ENCODE peak calls at places on chromosomes 1 and 21, in four cellular contexts. H, V, S and J are unnamed samples.

GRCh38 chr1:2300004-2300771 is 72.1 kb downstream of the SKI start:
- DNase-seq in S (no peak), V (no peak), H (no peak), J (peak; percentile 71)

GRCh38 chr1:178495158-178495557 is 1.6 kb downstream of the CLEC20A start:
- DNase-seq in H (no peak), V (no peak), S (no peak), J (no peak)

GRCh38 chr1:83606416-83606955 is 392.4 kb downstream of the TTLL7 start:
- DNase-seq in V (no peak), H (no peak), S (no peak), J (no peak)

GRCh38 chr21:42424848-42425602 is 21.3 kb downstream of the UBASH3A start:
- DNase-seq in V (no peak), S (no peak), H (no peak), J (no peak)

GRCh38 chr21:32741336-32741735 is 13.5 kb upstream of the SYNJ1 start:
- DNase-seq in H (no peak), S (no peak), V (no peak), J (no peak)

GRCh38 chr1:225817611-225818061 is 7.7 kb downstream of the EPHX1 start:
- DNase-seq in S (peak; percentile 59), V (peak; percentile 63), H (no peak), J (no peak)

GRCh38 chr1:160127865-160128523 is 12.4 kb downstream of the ATP1A2 start:
- DNase-seq in S (peak; percentile 44), H (no peak), V (peak; percentile 12), J (no peak)

GRCh38 chr1:33078030-33078591 is 2.8 kb upstream of the AZIN2 start:
- DNase-seq in S (no peak), H (no peak), V (no peak), J (no peak)

GRCh38 chr1:5780324-5780716 is 211.9 kb downstream of the NPHP4 start:
- DNase-seq in S (no peak), H (no peak), V (no peak), J (no peak)

GRCh38 chr1:41695118-41695517 is 210.6 kb upstream of the EDN2 start:
- DNase-seq in H (no peak), S (no peak), V (no peak), J (no peak)

GRCh38 chr1:118151312-118151937 is 33.6 kb downstream of the SPAG17 start:
- DNase-seq in V (peak; percentile 23), S (peak; percentile 32), H (peak; percentile 45), J (peak; percentile 8)

GRCh38 chr1:31380181-31380580 is 7.3 kb upstream of the FABP3 start:
- DNase-seq in S (no peak), H (no peak), V (no peak), J (no peak)

GRCh38 chr1:68361511-68361910 is 88.2 kb downstream of the RPE65 start:
- DNase-seq in H (no peak), S (no peak), V (no peak), J (no peak)

GRCh38 chr1:218402771-218403110 is 57.6 kb downstream of the TGFB2 start:
- DNase-seq in H (no peak), V (peak; percentile 7), S (no peak), J (no peak)

GRCh38 chr1:230807551-230808267 is 60.5 kb downstream of the CAPN9 start:
- DNase-seq in S (no peak), H (no peak), V (no peak), J (no peak)

GRCh38 chr1:111139234-111139955 is 498 bp downstream of the DRAM2 start:
- DNase-seq in H (peak; percentile 69), S (peak; percentile 69), V (peak; percentile 44), J (peak; percentile 60)

GRCh38 chr1:33163621-33164071 is 18.2 kb downstream of the TRIM62 start:
- DNase-seq in V (no peak), S (no peak), H (peak; percentile 53), J (no peak)

GRCh38 chr1:222792744-222793143 is 22.1 kb upstream of the DISP1 start:
- DNase-seq in V (no peak), S (peak; percentile 38), H (peak; percentile 45), J (no peak)

GRCh38 chr1:213244664-213245091 is 193.6 kb downstream of the RPS6KC1 start:
- DNase-seq in S (peak; percentile 58), V (peak; percentile 73), H (peak; percentile 55), J (no peak)
- TF ChIP-seq FOXK2 in S (no peak), V (no peak), H (no peak), J (no peak)

DNA sequence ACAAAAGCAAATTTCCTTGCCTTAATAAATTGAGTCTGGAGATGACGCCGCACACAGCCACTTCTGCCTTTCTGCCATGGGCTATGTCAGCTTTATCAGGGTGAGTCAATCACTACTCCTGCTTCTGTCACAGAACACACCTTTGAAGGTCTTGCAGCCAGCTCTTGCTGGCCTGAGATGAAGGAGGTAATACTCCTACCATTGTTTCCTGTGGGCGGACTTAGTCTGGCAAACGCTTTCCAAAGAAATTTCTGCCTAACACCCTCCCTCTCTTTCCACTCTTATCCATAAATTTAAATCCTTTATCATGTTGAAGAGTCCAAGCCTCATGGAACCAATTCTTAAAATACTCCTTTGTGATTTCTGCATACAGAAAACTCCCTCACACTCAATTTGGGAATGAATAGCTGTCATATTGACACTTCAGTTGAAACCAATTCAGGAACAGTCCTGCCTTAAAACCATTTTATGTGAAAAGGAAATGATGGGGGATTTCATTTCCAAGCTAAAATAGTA is 633.1 kb upstream of the CHRM3 start:
- DNase-seq in V (no peak), S (no peak), H (no peak), J (no peak)
- TF ChIP-seq FOXK2 in V (no peak), S (no peak), H (no peak), J (no peak)

DNA sequence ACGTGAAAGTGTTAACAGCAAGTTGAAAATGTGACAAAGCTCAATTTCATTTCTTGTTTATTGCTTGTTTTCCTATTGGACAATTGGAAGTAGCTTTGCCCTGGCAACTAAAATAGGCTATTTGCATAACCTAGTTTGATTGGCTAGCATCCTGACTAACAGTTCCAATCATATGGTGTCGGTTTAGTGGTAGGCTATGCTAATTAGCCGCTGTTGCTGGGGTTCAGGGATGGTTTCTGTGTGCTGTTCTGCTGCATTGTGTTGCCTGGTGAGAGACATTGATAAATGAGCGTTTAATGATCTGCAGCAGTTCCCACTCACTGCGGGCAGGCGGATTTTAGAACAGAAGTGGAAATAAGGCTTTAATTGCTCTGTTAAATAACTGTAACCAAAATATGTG is 68.5 kb downstream of the DYRK1A start:
- DNase-seq in S (peak; percentile 94), H (peak; percentile 92), V (no peak), J (no peak)
- TF ChIP-seq FOXK2 in S (peak; percentile 82), H (peak; percentile 71), V (no peak), J (no peak)

GRCh38 chr1:16189003-16189402 is 23.4 kb downstream of the ARHGEF19 start:
- DNase-seq in H (no peak), V (no peak), S (no peak), J (no peak)
- TF ChIP-seq FOXK2 in H (no peak), V (no peak), S (no peak), J (no peak)

GRCh38 chr1:64172458-64172983 is 30.9 kb upstream of the UBE2U start:
- DNase-seq in S (no peak), H (peak; percentile 50), V (peak; percentile 25), J (no peak)
- TF ChIP-seq FOXK2 in S (no peak), H (no peak), V (no peak), J (no peak)

GRCh38 chr1:227779651-227780050 is 35.8 kb upstream of the PRSS38 start:
- DNase-seq in V (no peak), S (no peak), H (no peak), J (no peak)
- TF ChIP-seq FOXK2 in V (no peak), S (no peak), H (no peak), J (no peak)

DNA sequence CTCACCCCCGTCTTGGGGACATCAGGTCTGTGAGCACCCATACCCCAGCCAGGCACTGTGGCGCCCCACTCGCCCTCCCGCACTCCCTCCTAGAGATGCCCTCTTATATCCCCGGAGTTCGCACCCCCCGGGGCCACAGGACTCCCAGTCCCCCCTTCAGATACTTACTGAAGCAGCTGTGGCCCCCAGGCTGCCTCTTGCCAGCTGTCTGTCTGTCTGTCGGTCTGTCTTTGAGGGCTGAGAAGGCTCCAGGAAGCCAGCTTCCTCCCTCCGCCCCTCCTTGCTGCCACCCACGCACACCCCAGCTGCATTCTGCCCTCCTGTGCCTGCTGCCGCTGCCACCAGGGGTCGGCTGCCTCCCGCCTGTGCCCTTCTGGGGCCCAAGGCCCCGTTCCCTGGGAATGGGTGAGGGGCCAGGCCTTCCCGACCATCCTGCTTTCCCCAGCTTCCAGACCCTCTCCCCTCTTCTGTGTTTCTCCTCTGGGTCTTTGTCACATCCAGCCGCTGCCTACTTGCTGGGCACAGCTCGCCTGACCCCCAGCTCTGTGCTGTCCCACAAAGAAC is at the start of gene PTPN7:
- DNase-seq in V (no peak), S (peak; percentile 69), H (no peak), J (peak; percentile 48)
- TF ChIP-seq FOXK2 in V (no peak), S (no peak), H (no peak), J (no peak)

DNA sequence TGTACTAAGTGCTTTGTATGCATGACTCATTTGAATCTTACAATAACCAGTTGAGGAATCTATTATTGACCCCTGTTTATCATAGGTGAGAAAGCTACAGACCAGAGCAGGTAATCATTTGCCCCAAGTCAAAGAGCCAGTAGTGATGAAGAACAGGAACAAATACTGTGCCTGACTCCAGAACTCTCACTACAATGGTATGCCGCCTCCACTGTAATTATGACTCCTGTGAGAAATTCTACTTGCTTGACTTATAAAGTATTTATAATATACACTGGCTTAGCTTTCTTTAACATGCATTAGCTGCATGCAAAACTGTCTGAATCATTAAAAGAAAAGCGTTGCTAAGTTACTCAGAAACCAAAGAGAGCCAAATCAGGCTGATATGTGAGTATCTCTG is 92.6 kb downstream of the ZNF281 start:
- DNase-seq in H (no peak), S (no peak), V (no peak), J (no peak)
- TF ChIP-seq FOXK2 in H (no peak), S (no peak), V (no peak), J (no peak)

GRCh38 chr1:77686784-77687518 is 4.5 kb upstream of the ZZZ3 start:
- DNase-seq in S (no peak), H (no peak), V (no peak), J (no peak)

GRCh38 chr1:77680173-77680572 is 2.3 kb downstream of the ZZZ3 start:
- DNase-seq in H (no peak), S (no peak), V (no peak), J (no peak)

GRCh38 chr1:77682442-77683141 is at the start of gene ZZZ3:
- DNase-seq in S (peak; percentile 94), H (peak; percentile 93), V (peak; percentile 91), J (peak; percentile 91)

GRCh38 chr1:77683836-77684148 is 1.3 kb upstream of the ZZZ3 start:
- DNase-seq in H (no peak), V (no peak), S (no peak), J (no peak)

GRCh38 chr1:77683142-77683835 is 831 bp upstream of the ZZZ3 start:
- DNase-seq in S (peak; percentile 90), H (peak; percentile 91), V (peak; percentile 85), J (peak; percentile 45)
- TF ChIP-seq FOXK2 in S (peak; percentile 10), H (no peak), V (no peak), J (peak; percentile 37)